ENCODE peak calls at places on chromosomes 2 and 18, in six cellular contexts. Y is thyroid gland, T is coronary artery, R is gastrocnemius medialis, G is Calu3, W is AG10803. M is an unnamed sample.

GRCh38 chr2:168278424-168278888 is 31.1 kb upstream of the STK39 start:
- DNase-seq in Y (no peak), T (no peak), R (no peak), G (peak; percentile 76), W (peak; percentile 51), M (no peak)

GRCh38 chr18:39414009-39414700 is 1848.6 kb upstream of the CELF4 start:
- DNase-seq in Y (no peak), T (no peak), R (no peak), G (no peak), W (peak; percentile 5), M (no peak)

GRCh38 chr18:59918320-59918755 is 18.5 kb downstream of the PMAIP1 start:
- DNase-seq in Y (peak; percentile 74), T (no peak), R (peak; percentile 77), G (peak; percentile 75), W (peak; percentile 54), M (no peak)

GRCh38 chr2:110211938-110212858 is at the start of gene MTLN:
- DNase-seq in Y (peak; percentile 72), T (peak; percentile 77), R (peak; percentile 70), G (peak; percentile 73), W (peak; percentile 66), M (peak; percentile 67)

GRCh38 chr18:2002178-2002577 is 569.1 kb downstream of the METTL4 start:
- DNase-seq in Y (no peak), T (no peak), R (peak; percentile 14), G (no peak), W (no peak), M (no peak)

GRCh38 chr2:190999949-191000665 is 13.9 kb downstream of the STAT1 start:
- DNase-seq in Y (no peak), T (no peak), R (no peak), G (no peak), W (peak; percentile 66), M (no peak)

GRCh38 chr2:144081272-144081671 is 438.6 kb downstream of the ZEB2 start:
- DNase-seq in Y (no peak), T (no peak), R (no peak), G (no peak), W (no peak), M (no peak)

GRCh38 chr2:95336408-95336807 is 39.3 kb downstream of the KCNIP3 start:
- DNase-seq in Y (no peak), T (no peak), R (no peak), G (no peak), W (no peak), M (no peak)

GRCh38 chr2:212005077-212005671 is 533.4 kb downstream of the ERBB4 start:
- DNase-seq in Y (peak; percentile 23), T (no peak), R (no peak), G (peak; percentile 57), W (peak; percentile 10), M (peak; percentile 20)

GRCh38 chr2:171598713-171599319 is 76.5 kb downstream of the CYBRD1 start:
- DNase-seq in Y (peak; percentile 26), T (no peak), R (no peak), G (peak; percentile 58), W (peak; percentile 72), M (peak; percentile 80)

GRCh38 chr18:76687271-76688006 is 134.9 kb upstream of the ZNF236 start:
- DNase-seq in Y (no peak), T (no peak), R (no peak), G (peak; percentile 41), W (no peak), M (peak; percentile 55)

GRCh38 chr18:28767781-28768211 is 590.9 kb upstream of the CDH2 start:
- DNase-seq in Y (no peak), T (no peak), R (no peak), G (no peak), W (peak; percentile 74), M (no peak)

GRCh38 chr2:217106650-217107014 is 246.8 kb upstream of the TNP1 start:
- DNase-seq in Y (no peak), T (no peak), R (no peak), G (no peak), W (peak; percentile 61), M (no peak)

GRCh38 chr2:181072486-181072885 is 92.1 kb downstream of the UBE2E3 start:
- DNase-seq in Y (no peak), T (no peak), R (no peak), G (no peak), W (peak; percentile 24), M (no peak)

GRCh38 chr2:38129987-38130386 is 54.0 kb upstream of the CYP1B1 start:
- DNase-seq in Y (no peak), T (no peak), R (no peak), G (no peak), W (no peak), M (no peak)

GRCh38 chr2:193154076-193154475 is 959.3 kb upstream of the TMEFF2 start:
- DNase-seq in Y (no peak), T (no peak), R (no peak), G (no peak), W (no peak), M (no peak)

GRCh38 chr18:55354795-55355194 is 233.2 kb downstream of the TCF4 start:
- DNase-seq in Y (no peak), T (no peak), R (no peak), G (no peak), W (peak; percentile 41), M (no peak)

GRCh38 chr18:32847719-32848118 is 74.9 kb upstream of the KLHL14 start:
- DNase-seq in Y (no peak), T (no peak), R (no peak), G (no peak), W (no peak), M (no peak)

GRCh38 chr2:235511187-235511661 is 17.4 kb downstream of the AGAP1 start:
- DNase-seq in Y (peak; percentile 88), T (no peak), R (no peak), G (peak; percentile 70), W (peak; percentile 73), M (no peak)

GRCh38 chr2:209298601-209299000 is 125.2 kb upstream of the MAP2 start:
- DNase-seq in Y (no peak), T (no peak), R (no peak), G (no peak), W (no peak), M (no peak)

GRCh38 chr2:68250652-68251186 is 1.6 kb downstream of the PPP3R1 start:
- DNase-seq in Y (no peak), T (no peak), R (no peak), G (no peak), W (no peak), M (no peak)

GRCh38 chr2:223084873-223085272 is 32.9 kb downstream of the KCNE4 start:
- DNase-seq in Y (no peak), T (no peak), R (peak; percentile 74), G (no peak), W (no peak), M (no peak)

GRCh38 chr18:10290244-10291240 is 163.9 kb upstream of the APCDD1 start:
- DNase-seq in Y (no peak), T (no peak), R (no peak), G (no peak), W (peak; percentile 46), M (peak; percentile 34)

GRCh38 chr2:5695641-5696350 is 3.6 kb downstream of the SOX11 start:
- DNase-seq in Y (no peak), T (no peak), R (no peak), G (no peak), W (peak; percentile 31), M (no peak)

GRCh38 chr2:39264733-39265132 is 21.0 kb upstream of the CDKL4 start:
- DNase-seq in Y (no peak), T (no peak), R (no peak), G (no peak), W (no peak), M (peak; percentile 43)

GRCh38 chr2:85744771-85745601 is 8.8 kb upstream of the ATOH8 start:
- DNase-seq in Y (no peak), T (no peak), R (peak; percentile 77), G (no peak), W (peak; percentile 99), M (no peak)
- TF ChIP-seq CTCF in Y (no peak), T (no peak), R (no peak), G (no peak), W (no peak), M (no peak)

DNA sequence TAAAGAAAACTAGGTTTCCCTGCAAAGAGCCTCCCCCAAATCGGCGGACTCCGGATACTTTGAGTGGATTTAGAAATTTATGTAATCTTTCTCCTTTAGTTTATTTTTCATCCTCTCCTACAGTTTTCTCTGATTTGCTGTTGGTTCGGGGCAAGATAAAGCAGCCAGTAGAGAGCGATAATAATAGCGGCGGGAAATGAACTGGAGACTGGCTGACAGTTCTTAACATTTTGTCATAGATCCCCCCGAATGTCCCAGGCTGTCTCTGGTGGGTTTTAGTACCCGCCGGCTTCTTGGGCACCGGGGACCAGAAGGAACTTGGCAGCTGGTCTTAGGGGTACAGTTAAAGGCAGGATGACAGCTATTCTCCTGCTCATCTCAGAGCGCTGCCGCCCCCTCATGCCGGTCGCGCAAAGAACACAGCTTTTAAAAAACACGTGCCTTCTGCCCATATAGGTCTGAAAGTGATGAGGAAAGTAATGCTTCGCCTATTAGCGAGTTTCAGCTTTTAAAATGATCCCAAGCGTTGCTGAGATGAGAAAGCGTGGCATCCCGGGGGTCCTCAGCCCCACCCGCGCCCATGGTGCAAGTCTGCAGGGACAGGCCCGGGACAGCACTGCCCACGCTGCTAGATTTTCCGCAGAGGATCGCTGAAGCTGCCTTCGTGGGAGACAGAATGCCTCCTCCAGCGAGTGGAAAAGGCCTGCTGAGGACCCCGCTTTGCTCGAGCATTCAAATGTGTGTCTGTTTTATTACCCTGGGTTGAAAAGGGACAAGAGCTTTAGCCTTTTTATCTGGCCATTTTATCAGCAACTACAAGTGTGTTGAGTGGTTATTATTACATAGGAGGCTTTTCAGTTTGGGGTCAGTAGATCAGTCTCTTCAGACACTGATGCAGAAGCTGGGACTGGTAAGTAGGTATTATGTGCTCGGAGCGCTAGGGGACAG is 3.8 kb downstream of the ONECUT2 start:
- DNase-seq in Y (no peak), T (no peak), R (no peak), G (peak; percentile 17), W (no peak), M (peak; percentile 35)
- TF ChIP-seq CTCF in Y (no peak), T (no peak), R (no peak), G (no peak), W (no peak), M (no peak)

DNA sequence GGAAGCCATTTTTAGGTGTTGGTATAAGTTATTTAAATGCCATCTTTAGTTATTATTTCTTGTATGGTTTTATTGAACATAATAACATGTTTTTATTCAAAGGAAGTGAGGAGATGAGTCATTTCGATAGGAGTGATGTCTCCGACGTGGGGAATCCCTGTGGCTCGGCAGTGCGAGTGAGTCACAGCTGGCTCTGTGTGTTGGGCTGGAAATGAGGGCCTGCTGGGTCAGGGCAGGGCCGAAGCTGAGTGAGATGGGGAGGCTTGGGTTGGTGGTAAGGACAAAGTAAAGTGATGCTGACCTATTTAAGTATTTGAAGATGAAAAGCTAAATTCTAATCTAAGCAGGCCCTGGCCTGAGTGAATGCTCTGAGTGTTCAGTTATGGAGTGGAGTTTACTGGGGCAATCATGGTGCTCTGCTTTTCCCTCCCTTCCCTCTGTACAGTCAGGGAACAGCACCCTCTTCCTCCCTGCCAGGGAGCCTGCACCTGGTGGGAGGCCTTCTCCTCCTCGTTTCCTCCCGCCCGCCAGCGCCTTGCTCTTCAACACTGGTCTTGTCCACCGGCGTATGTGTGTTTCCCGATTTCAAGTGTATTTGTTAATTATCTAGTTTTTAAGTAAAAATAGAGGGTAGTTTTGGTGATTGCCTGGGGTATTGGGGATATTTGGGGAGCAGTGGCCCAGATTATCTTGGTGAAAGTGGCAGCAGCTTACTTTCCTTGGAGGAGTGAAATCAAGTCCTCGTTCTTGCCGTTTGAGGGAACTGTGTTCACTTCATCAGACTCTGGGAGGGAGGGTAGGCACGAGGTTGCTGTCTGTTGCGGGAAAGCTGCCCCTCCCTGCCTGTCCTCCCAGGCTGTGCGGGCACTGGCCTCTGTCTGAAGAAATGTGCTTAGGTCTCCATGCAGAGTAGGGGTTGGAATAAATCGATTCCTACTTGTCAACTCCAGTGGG is 157.0 kb downstream of the LDLRAD4 start:
- DNase-seq in Y (no peak), T (peak; percentile 90), R (peak; percentile 38), G (peak; percentile 58), W (peak; percentile 83), M (peak; percentile 84)
- TF ChIP-seq CTCF in Y (no peak), T (no peak), R (no peak), G (no peak), W (peak; percentile 5), M (no peak)

GRCh38 chr2:9914384-9915065 is 37.0 kb upstream of the GRHL1 start:
- DNase-seq in Y (no peak), T (no peak), R (peak; percentile 44), G (peak; percentile 75), W (peak; percentile 54), M (peak; percentile 68)
- TF ChIP-seq CTCF in Y (no peak), T (no peak), R (no peak), G (peak; percentile 40), W (no peak), M (peak; percentile 52)

M was measured in GM13977.